ENCODE peak calls at places on chromosomes 5 and 9, in five cellular contexts. C is fibroblast of mammary gland, R is fibroblast of lung, Z is pancreas, S is heart left ventricle. N is an unnamed sample.

GRCh38 chr5:166746506-166746905 is 1544.9 kb upstream of the WWC1 start:
- DNase-seq in C (peak), R (no peak), Z (no peak), S (no peak), N (no peak)

GRCh38 chr5:169980418-169981053 is at the start of gene INSYN2B:
- DNase-seq in C (peak), R (peak), Z (peak), S (peak), N (no peak)

GRCh38 chr5:79857692-79858091 is 133.4 kb downstream of the MTX3 start:
- DNase-seq in C (peak), R (no peak), Z (no peak), S (no peak), N (no peak)

GRCh38 chr9:128102861-128103588 is 24.5 kb downstream of the PTGES2 start:
- DNase-seq in C (no peak), R (no peak), Z (peak), S (peak), N (no peak)

GRCh38 chr9:30078195-30078594 is 2306.2 kb upstream of the ACO1 start:
- DNase-seq in C (no peak), R (no peak), Z (no peak), S (no peak), N (no peak)

GRCh38 chr9:127183814-127184582 is 61.6 kb upstream of the ANGPTL2 start:
- DNase-seq in C (peak), R (peak), Z (no peak), S (peak), N (no peak)

GRCh38 chr5:14760548-14761002 is 96.1 kb downstream of the OTULIN start:
- DNase-seq in C (no peak), R (no peak), Z (no peak), S (peak), N (no peak)

GRCh38 chr9:136364942-136365774 is 1.6 kb upstream of the DNLZ start:
- DNase-seq in C (no peak), R (no peak), Z (peak), S (no peak), N (no peak)

GRCh38 chr5:56382896-56383295 is 149.8 kb upstream of the ANKRD55 start:
- DNase-seq in C (no peak), R (no peak), Z (no peak), S (no peak), N (no peak)

GRCh38 chr5:1923766-1924165 is 41.0 kb upstream of the IRX4 start:
- DNase-seq in C (no peak), R (no peak), Z (no peak), S (no peak), N (no peak)

DNA sequence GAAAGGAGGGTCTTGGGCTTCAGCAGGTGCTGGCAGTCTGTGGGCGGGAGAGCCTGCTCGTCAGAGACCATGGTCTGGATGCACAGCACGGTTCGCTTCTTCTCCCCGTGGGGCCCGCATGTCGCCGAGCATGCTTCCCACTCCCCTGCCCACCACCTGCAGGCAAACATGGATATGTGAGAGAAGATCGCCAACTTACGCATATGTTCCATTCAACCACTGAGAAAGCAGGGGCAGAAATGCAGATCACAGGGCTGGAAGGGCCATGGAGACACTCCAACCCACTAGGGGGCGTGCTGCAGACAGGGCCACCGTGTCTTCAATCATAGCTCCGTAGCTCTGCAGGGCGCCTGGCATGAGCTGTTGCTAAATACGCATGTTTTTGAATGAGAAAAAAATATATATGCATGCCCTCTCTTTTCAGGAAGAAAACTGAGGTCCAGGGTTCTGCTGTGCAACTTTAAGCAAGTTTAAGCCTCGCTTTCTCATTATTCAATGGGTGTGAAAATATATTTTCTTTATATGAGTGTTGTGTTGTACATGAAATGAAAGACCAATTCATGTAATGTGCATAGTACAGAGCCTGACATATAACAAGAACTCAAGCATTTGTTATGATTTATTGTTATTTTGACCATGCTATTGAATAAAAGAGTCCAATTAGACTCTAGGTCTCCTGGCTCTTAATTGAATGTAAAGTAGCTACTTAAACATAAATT is 148.0 kb downstream of the TARS1 start:
- DNase-seq in C (no peak), R (no peak), Z (no peak), S (no peak), N (no peak)
- TF ChIP-seq CTCF in C (peak), R (peak), Z (no peak), S (peak), N (no peak)

GRCh38 chr9:10479172-10479571 is 133.6 kb downstream of the PTPRD start:
- DNase-seq in C (peak), R (no peak), Z (no peak), S (no peak), N (no peak)
- TF ChIP-seq CTCF in C (peak), R (no peak), Z (no peak), S (no peak), N (no peak)

DNA sequence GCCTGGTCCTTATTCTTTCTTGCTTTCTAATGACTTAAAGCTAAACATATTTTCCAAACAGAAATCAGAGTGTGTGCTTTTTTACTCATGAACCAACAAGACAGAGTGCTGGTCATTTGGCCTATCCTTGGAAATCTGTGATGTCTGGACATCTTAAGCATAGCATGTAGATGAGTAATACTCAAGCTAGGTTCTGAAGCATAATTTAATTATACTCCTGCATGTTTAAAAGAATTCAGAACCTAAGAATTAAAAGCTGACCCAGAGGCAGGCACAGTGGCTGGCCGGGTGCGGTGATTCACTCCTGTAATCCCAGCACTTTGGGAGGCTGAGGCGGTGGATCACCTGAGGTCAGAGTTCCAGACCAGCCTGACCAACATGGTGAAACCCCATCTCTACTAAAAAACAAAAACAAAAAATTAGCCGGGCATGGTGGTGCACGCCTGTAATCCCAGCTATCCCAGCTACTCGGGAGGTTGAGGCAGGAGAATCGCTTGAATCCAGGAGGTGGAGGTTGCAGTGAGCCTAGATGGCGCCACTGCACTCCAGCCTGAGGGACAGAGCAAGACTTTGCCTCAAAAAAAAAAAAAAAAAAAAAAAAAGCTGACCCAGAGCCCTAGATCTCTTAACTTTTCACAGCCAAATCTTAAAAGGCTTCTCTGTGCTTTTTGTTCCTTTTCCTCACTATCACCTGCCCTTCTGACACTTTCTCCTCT is 16.2 kb upstream of the TJP2 start:
- DNase-seq in C (peak), R (no peak), Z (no peak), S (no peak), N (no peak)
- TF ChIP-seq CTCF in C (peak), R (peak), Z (no peak), S (peak), N (no peak)

DNA sequence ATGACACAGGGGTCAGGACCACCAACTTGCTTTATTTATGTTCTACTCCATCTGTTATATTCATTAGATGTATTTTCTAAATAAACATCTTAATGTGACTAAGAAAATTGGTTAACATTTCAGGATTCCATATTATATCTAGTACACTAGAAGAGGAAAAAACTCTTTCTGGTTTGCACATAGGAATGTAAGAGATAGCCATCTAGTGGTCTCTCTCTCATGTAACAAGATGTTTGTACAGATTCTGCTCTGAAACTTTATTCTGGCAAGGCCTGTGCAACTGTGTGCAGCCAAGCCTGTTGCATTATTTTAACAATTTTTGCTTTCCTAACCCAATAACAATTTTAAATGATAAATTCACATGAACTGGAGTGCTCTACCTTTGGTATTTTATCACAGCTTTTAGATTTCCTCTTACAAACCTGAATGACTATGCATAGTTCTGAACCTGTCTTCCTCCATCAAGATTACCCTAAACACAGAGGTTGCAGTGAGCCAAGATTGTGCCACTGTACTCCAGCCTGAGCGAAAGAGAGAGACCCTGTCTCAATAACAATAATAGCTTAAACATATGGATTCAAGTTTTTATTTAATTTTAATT is 148.1 kb downstream of the GIN1 start:
- DNase-seq in C (peak), R (peak), Z (no peak), S (no peak), N (no peak)
- TF ChIP-seq CTCF in C (peak), R (peak), Z (no peak), S (peak), N (peak)

GRCh38 chr5:154145268-154145667 is 45.3 kb upstream of the GALNT10 start:
- DNase-seq in C (no peak), R (no peak), Z (no peak), S (no peak), N (no peak)
- TF ChIP-seq CTCF in C (no peak), R (no peak), Z (no peak), S (no peak), N (no peak)